ENCODE peak calls at places on chromosomes 16 and 17, in nine cellular contexts. Z is fibroblast of mammary gland; Y is KBM-7; H is right lobe of liver; E is NCI-H345; O is CD4-positive, CD25-positive, alpha-beta regulatory T cell; B is head of caudate nucleus; A is A172; I is MM.1S. S is an unnamed sample.

GRCh38 chr16:31352344-31353115 is 2.4 kb upstream of the ITGAX start:
- DNase-seq in Z (no peak), Y (peak; percentile 86), H (no peak), E (no peak), O (no peak), B (no peak), A (no peak), I (no peak), S (no peak)

GRCh38 chr17:56521439-56522141 is 71.9 kb upstream of the NOG start:
- DNase-seq in Z (no peak), Y (no peak), H (no peak), E (no peak), O (no peak), B (no peak), A (no peak), I (no peak), S (no peak)

GRCh38 chr17:78266231-78266631 is 34.8 kb downstream of the TMEM235 start:
- DNase-seq in Z (no peak), Y (no peak), H (no peak), E (no peak), O (no peak), B (no peak), A (no peak), I (no peak), S (no peak)

GRCh38 chr17:63946440-63947363 is 14.6 kb upstream of the CD79B start:
- DNase-seq in Z (peak; percentile 31), Y (peak; percentile 56), H (peak; percentile 55), E (peak; percentile 26), O (peak; percentile 58), B (peak; percentile 11), A (peak; percentile 31), I (peak; percentile 58), S (no peak)

GRCh38 chr16:64132686-64133085 is 989.2 kb downstream of the CDH11 start:
- DNase-seq in Z (no peak), Y (no peak), H (no peak), E (peak; percentile 2), O (no peak), B (no peak), A (no peak), I (no peak), S (no peak)

GRCh38 chr16:35188288-35189155 is 1729.1 kb downstream of the TP53TG3F start:
- DNase-seq in Z (no peak), Y (peak; percentile 14), H (peak; percentile 49), E (no peak), O (no peak), B (no peak), A (no peak), I (no peak), S (no peak)

GRCh38 chr16:57610611-57611010 is 17.8 kb upstream of the ADGRG1 start:
- DNase-seq in Z (no peak), Y (no peak), H (no peak), E (no peak), O (no peak), B (no peak), A (no peak), I (no peak), S (no peak)

GRCh38 chr16:17306745-17307144 is 164.0 kb downstream of the XYLT1 start:
- DNase-seq in Z (no peak), Y (no peak), H (no peak), E (no peak), O (no peak), B (no peak), A (no peak), I (no peak), S (no peak)

S was measured in GM04503.